ENCODE peak calls at places on chromosomes 2 and 18, in nine cellular contexts. R is dorsolateral prefrontal cortex; A is endothelial cell; N is colonic mucosa; D is CD4-positive, alpha-beta T cell; M is WTC11; W is esophagus squamous epithelium; I is right lobe of liver; B is PC-9. U is an unnamed sample.

GRCh38 chr18:69567813-69568488 is 167.3 kb downstream of the DOK6 start:
- DNase-seq in B (peak; percentile 4), M (no peak), A (no peak), R (no peak), D (no peak), W (no peak), N (no peak), I (no peak), U (no peak)

GRCh38 chr2:72803151-72803550 is 22.7 kb downstream of the EXOC6B start:
- DNase-seq in D (no peak), M (no peak), R (no peak), I (no peak), N (no peak), W (no peak), B (no peak), A (no peak), U (no peak)

GRCh38 chr18:51151568-51152511 is 45.6 kb downstream of the MEX3C start:
- DNase-seq in I (no peak), N (no peak), R (no peak), W (no peak), M (no peak), B (no peak), A (no peak), D (peak; percentile 51), U (peak; percentile 35)

GRCh38 chr2:207513577-207514257 is 16.0 kb upstream of the CREB1 start:
- DNase-seq in D (no peak), M (no peak), N (no peak), A (no peak), I (no peak), W (no peak), R (no peak), B (peak; percentile 15), U (no peak)

GRCh38 chr18:76502551-76502950 is 7.5 kb upstream of the ZNF516 start:
- DNase-seq in R (no peak), M (no peak), A (no peak), B (no peak), N (no peak), W (no peak), I (no peak), D (no peak), U (no peak)

GRCh38 chr2:220276736-220277444 is 649.5 kb downstream of the SLC4A3 start:
- DNase-seq in B (no peak), M (no peak), R (no peak), I (no peak), N (no peak), A (no peak), D (no peak), W (no peak), U (no peak)

GRCh38 chr2:144515694-144516416 is 4.1 kb downstream of the ZEB2 start:
- DNase-seq in I (no peak), D (no peak), N (no peak), R (peak; percentile 42), B (no peak), W (no peak), A (peak; percentile 50), M (no peak), U (no peak)

GRCh38 chr2:120439067-120439368 is 93.1 kb downstream of the INHBB start:
- DNase-seq in N (no peak), B (no peak), M (no peak), R (no peak), W (no peak), A (no peak), D (no peak), I (no peak), U (no peak)

GRCh38 chr18:47919916-47920315 is 10.5 kb downstream of the SMAD2 start:
- DNase-seq in N (no peak), A (no peak), M (no peak), W (no peak), B (no peak), R (no peak), I (no peak), D (no peak), U (no peak)

GRCh38 chr18:8658858-8659485 is 46.4 kb upstream of the MTCL1 start:
- DNase-seq in M (no peak), I (no peak), R (no peak), D (no peak), N (no peak), B (no peak), A (no peak), W (no peak), U (no peak)

GRCh38 chr2:23926289-23926749 is 604 bp downstream of the ATAD2B start:
- DNase-seq in A (peak; percentile 66), M (peak; percentile 46), B (peak; percentile 37), W (no peak), D (no peak), I (peak; percentile 64), R (no peak), N (peak; percentile 45), U (peak; percentile 43)

GRCh38 chr2:72999729-73000725 is 71.5 kb downstream of the SFXN5 start:
- DNase-seq in I (peak; percentile 39), A (no peak), M (no peak), N (no peak), R (no peak), D (no peak), B (peak; percentile 14), W (no peak), U (no peak)

GRCh38 chr2:188811522-188811921 is 162.7 kb upstream of the COL3A1 start:
- DNase-seq in D (no peak), W (no peak), R (no peak), A (no peak), N (no peak), M (no peak), B (no peak), I (no peak), U (no peak)

GRCh38 chr2:72926368-72926767 is 9.0 kb downstream of the EMX1 start:
- DNase-seq in R (no peak), M (no peak), N (no peak), A (no peak), D (no peak), I (no peak), B (no peak), W (no peak), U (no peak)

GRCh38 chr2:69195706-69196105 is 182.7 kb downstream of the ANTXR1 start:
- DNase-seq in M (no peak), N (no peak), W (no peak), B (no peak), A (no peak), I (no peak), R (no peak), D (no peak), U (no peak)

GRCh38 chr2:133264951-133265949 is 303.0 kb downstream of the NCKAP5 start:
- DNase-seq in A (peak; percentile 22), M (peak; percentile 35), W (no peak), R (no peak), B (no peak), D (no peak), N (peak; percentile 36), I (peak; percentile 64), U (peak; percentile 65)

GRCh38 chr2:133266926-133267590 is 301.2 kb downstream of the NCKAP5 start:
- DNase-seq in I (no peak), R (no peak), A (peak; percentile 21), B (no peak), N (no peak), M (peak; percentile 16), W (no peak), D (no peak), U (no peak)

GRCh38 chr2:133266075-133266925 is 302.0 kb downstream of the NCKAP5 start:
- DNase-seq in N (no peak), I (no peak), B (no peak), A (peak; percentile 43), W (no peak), D (no peak), M (peak; percentile 76), R (no peak), U (peak; percentile 27)

DNA sequence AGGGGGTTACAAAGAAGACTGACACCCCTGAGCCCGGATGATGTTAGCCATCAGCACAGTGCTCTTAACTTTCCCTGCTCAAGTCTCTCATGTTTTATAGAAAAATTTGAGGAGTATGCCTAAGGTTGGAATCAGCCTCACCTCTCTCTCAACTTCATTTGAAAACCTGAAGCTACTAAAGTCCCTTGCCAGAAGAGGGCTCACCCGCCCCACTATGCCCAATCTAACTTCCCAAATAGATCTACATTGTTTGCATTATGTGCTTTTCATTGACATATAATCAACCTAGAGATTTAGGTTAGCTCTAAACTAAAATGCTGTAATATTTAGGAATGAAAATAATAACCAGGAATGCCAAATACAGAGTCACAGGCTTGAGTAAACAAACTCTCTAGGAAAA is 305.4 kb downstream of the NCKAP5 start:
- DNase-seq in B (no peak), W (no peak), D (no peak), A (no peak), M (no peak), R (no peak), I (no peak), N (no peak), U (no peak)
- TF ChIP-seq CTCF in B (no peak), W (no peak), D (no peak), A (no peak), M (no peak), R (peak; percentile 21), I (peak; percentile 24), N (no peak), U (no peak)

DNA sequence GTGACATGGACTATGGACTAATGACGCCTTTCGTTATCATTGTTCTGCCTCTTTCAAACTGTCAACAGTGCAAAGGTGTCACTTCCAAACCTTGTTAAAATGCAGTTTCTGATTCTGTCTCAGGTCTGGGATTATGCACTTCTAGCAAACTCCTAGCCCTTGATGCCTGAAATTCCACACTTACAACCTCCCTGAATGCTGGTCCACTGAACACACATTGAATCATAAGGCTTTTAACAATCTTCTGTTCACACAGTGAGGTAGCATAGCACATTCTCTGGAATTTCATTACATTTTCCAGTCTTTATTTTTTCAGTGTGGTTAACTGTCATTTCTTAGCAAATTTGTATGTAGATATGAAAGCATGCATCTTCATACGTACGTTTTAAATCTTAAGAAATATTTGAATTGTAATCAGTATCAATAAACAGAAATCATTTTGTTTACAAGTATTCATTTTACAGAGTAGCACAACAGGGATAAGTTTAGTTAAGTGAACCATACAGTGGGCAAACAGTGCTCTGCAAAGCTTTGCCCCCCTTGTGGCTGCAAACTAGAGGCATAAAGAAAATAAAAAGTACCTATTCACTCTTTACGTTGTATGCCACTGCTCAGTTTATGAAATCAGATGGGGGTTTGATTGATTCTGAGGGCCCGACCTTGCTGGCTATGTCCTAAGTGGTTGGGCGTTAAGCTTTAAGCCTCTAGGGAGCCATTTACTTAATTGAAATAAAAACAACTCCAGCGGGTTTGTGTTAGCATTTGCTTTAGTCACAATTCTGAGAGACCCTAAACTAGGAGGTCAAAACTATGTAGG is 250.8 kb downstream of the LRRTM1 start:
- DNase-seq in B (no peak), M (no peak), N (no peak), D (no peak), R (no peak), I (no peak), A (no peak), W (no peak), U (no peak)
- TF ChIP-seq CTCF in B (no peak), M (no peak), N (no peak), D (no peak), R (no peak), I (no peak), A (no peak), W (no peak), U (no peak)

GRCh38 chr18:49573835-49574234 is 12.0 kb downstream of the LIPG start:
- DNase-seq in B (no peak), R (no peak), D (no peak), M (no peak), I (no peak), N (no peak), A (no peak), W (no peak), U (no peak)
- TF ChIP-seq CTCF in B (no peak), R (no peak), D (no peak), M (no peak), I (no peak), N (no peak), A (no peak), W (no peak), U (no peak)

GRCh38 chr18:10482363-10482984 is 28.0 kb downstream of the APCDD1 start:
- DNase-seq in I (no peak), M (no peak), D (no peak), R (no peak), N (no peak), W (no peak), A (no peak), B (no peak), U (no peak)
- TF ChIP-seq CTCF in I (no peak), M (no peak), D (no peak), R (no peak), N (no peak), W (no peak), A (no peak), B (no peak), U (no peak)